ENCODE peak calls at places on chromosomes 1 and 21, in nine cellular contexts. G is H4; W is sigmoid colon; D is cardiac fibroblast; V is GM20000; M is nucleus accumbens; T is NCI-H1436; K is activated effector memory CD4-positive, alpha-beta T cell treated with Interleukin-2 at 50 U/mL for 16 hours; R is aorta. B is an unnamed sample.

GRCh38 chr1:209395169-209395568 is 188.3 kb upstream of the CAMK1G start:
- DNase-seq in M (no peak), G (no peak), D (no peak), K (no peak), R (no peak), T (no peak), V (no peak), W (no peak), B (no peak)

GRCh38 chr1:218374972-218375371 is 29.8 kb downstream of the TGFB2 start:
- DNase-seq in W (no peak), K (no peak), R (no peak), V (no peak), M (no peak), D (peak; percentile 73), G (peak; percentile 35), T (no peak), B (no peak)

GRCh38 chr1:152185544-152186391 is 26.7 kb upstream of the RPTN start:
- DNase-seq in R (no peak), M (peak; percentile 12), G (peak; percentile 75), T (peak; percentile 61), V (peak; percentile 51), W (no peak), D (peak; percentile 82), K (no peak), B (no peak)

GRCh38 chr1:1357871-1358432 is 403 bp downstream of the MXRA8 start:
- DNase-seq in R (no peak), M (no peak), G (no peak), T (no peak), V (no peak), K (no peak), D (no peak), W (no peak), B (no peak)

GRCh38 chr1:202362212-202362611 is 13.7 kb downstream of the PPP1R12B start:
- DNase-seq in D (no peak), T (no peak), M (no peak), G (no peak), R (no peak), K (no peak), V (no peak), W (no peak), B (no peak)

GRCh38 chr1:95176859-95177258 is 57.2 kb upstream of the RWDD3 start:
- DNase-seq in T (no peak), M (no peak), G (no peak), K (no peak), V (no peak), D (no peak), W (no peak), R (no peak), B (no peak)

GRCh38 chr21:41786521-41786987 is 19.7 kb upstream of the RIPK4 start:
- DNase-seq in W (no peak), T (no peak), K (no peak), V (no peak), M (no peak), D (no peak), G (peak; percentile 91), R (peak; percentile 41), B (no peak)

GRCh38 chr1:241776911-241777310 is 71.1 kb upstream of the EXO1 start:
- DNase-seq in V (no peak), R (no peak), W (no peak), D (no peak), M (no peak), G (no peak), K (no peak), T (no peak), B (no peak)

GRCh38 chr1:96259399-96259798 is 462.2 kb upstream of the PTBP2 start:
- DNase-seq in M (no peak), T (no peak), R (no peak), D (no peak), K (no peak), G (no peak), V (no peak), W (no peak), B (no peak)

GRCh38 chr21:46182548-46183336 is 1.5 kb downstream of the SPATC1L start:
- DNase-seq in M (no peak), D (no peak), T (no peak), R (peak; percentile 81), W (peak; percentile 71), K (no peak), V (no peak), G (no peak), B (peak; percentile 90)

GRCh38 chr1:7755448-7755847 is 15.6 kb upstream of the VAMP3 start:
- DNase-seq in G (no peak), M (no peak), W (no peak), D (peak; percentile 16), K (no peak), V (no peak), R (no peak), T (no peak), B (no peak)

GRCh38 chr1:82788038-82788437 is 987.3 kb downstream of the ADGRL2 start:
- DNase-seq in M (no peak), T (no peak), R (no peak), D (no peak), K (no peak), V (no peak), W (no peak), G (no peak), B (no peak)

GRCh38 chr1:160665330-160666078 is 18.7 kb upstream of the SLAMF1 start:
- DNase-seq in K (no peak), G (no peak), W (no peak), M (no peak), T (no peak), D (peak; percentile 9), V (no peak), R (no peak), B (peak; percentile 91)

GRCh38 chr1:19728413-19729145 is 63.9 kb downstream of the HTR6 start:
- DNase-seq in W (no peak), R (no peak), K (no peak), G (no peak), M (peak; percentile 12), D (no peak), T (no peak), V (no peak), B (no peak)

GRCh38 chr1:11550664-11551283 is 71.8 kb downstream of the DISP3 start:
- DNase-seq in W (no peak), V (peak; percentile 56), M (no peak), D (peak; percentile 83), K (no peak), T (no peak), G (peak; percentile 63), R (no peak), B (no peak)

GRCh38 chr21:15289246-15289645 is 224.4 kb upstream of the NRIP1 start:
- DNase-seq in D (no peak), K (no peak), T (no peak), R (no peak), W (peak; percentile 55), G (no peak), V (no peak), M (no peak), B (no peak)

B was measured in esophagus muscularis mucosa.